ENCODE peak calls at places on chromosome 14, in eight cellular contexts. One of them, this sample, is unnamed.

GRCh38 chr14:24241829-24242443 is 487 bp downstream of the TINF2 start:
- DNase-seq in gastrocnemius medialis: peak; percentile 86
- DNase-seq in CD4-positive, alpha-beta T cell: peak; percentile 89
- DNase-seq in kidney: peak; percentile 98
- DNase-seq in neural crest cell: peak; percentile 88
- DNase-seq in A549: peak; percentile 97
- DNase-seq in endothelial cell: peak; percentile 92
- DNase-seq in lower lobe of right lung: peak; percentile 96
- DNase-seq in this sample: peak; percentile 96

GRCh38 chr14:26379951-26380350 is 217.9 kb downstream of the NOVA1 start:
- DNase-seq in gastrocnemius medialis: no peak
- DNase-seq in CD4-positive, alpha-beta T cell: no peak
- DNase-seq in kidney: no peak
- DNase-seq in neural crest cell: no peak
- DNase-seq in A549: no peak
- DNase-seq in endothelial cell: no peak
- DNase-seq in lower lobe of right lung: no peak
- DNase-seq in this sample: no peak

GRCh38 chr14:104035300-104035699 is 50.2 kb upstream of the ASPG start:
- DNase-seq in gastrocnemius medialis: no peak
- DNase-seq in CD4-positive, alpha-beta T cell: no peak
- DNase-seq in kidney: no peak
- DNase-seq in neural crest cell: no peak
- DNase-seq in A549: no peak
- DNase-seq in endothelial cell: no peak
- DNase-seq in lower lobe of right lung: no peak
- DNase-seq in this sample: no peak

GRCh38 chr14:52558688-52559087 is 6.1 kb downstream of the GPR137C start:
- DNase-seq in gastrocnemius medialis: no peak
- DNase-seq in CD4-positive, alpha-beta T cell: no peak
- DNase-seq in kidney: no peak
- DNase-seq in neural crest cell: no peak
- DNase-seq in A549: no peak
- DNase-seq in endothelial cell: no peak
- DNase-seq in lower lobe of right lung: no peak
- DNase-seq in this sample: no peak

GRCh38 chr14:33676135-33676566 is 274.7 kb downstream of the EGLN3 start:
- DNase-seq in gastrocnemius medialis: peak; percentile 9
- DNase-seq in CD4-positive, alpha-beta T cell: no peak
- DNase-seq in kidney: no peak
- DNase-seq in neural crest cell: peak; percentile 16
- DNase-seq in A549: peak; percentile 24
- DNase-seq in endothelial cell: peak; percentile 46
- DNase-seq in lower lobe of right lung: peak; percentile 49
- DNase-seq in this sample: peak; percentile 74

GRCh38 chr14:100012478-100012925 is 52.7 kb upstream of the EVL start:
- DNase-seq in gastrocnemius medialis: no peak
- DNase-seq in CD4-positive, alpha-beta T cell: no peak
- DNase-seq in kidney: no peak
- DNase-seq in neural crest cell: no peak
- DNase-seq in A549: no peak
- DNase-seq in endothelial cell: no peak
- DNase-seq in lower lobe of right lung: no peak
- DNase-seq in this sample: no peak

GRCh38 chr14:105141486-105142281 is 26.9 kb downstream of the JAG2 start:
- DNase-seq in gastrocnemius medialis: no peak
- DNase-seq in CD4-positive, alpha-beta T cell: no peak
- DNase-seq in kidney: peak; percentile 59
- DNase-seq in neural crest cell: no peak
- DNase-seq in A549: no peak
- DNase-seq in endothelial cell: no peak
- DNase-seq in lower lobe of right lung: no peak
- DNase-seq in this sample: no peak

GRCh38 chr14:64747327-64747726 is 43.1 kb downstream of the PLEKHG3 start:
- DNase-seq in gastrocnemius medialis: no peak
- DNase-seq in CD4-positive, alpha-beta T cell: no peak
- DNase-seq in kidney: no peak
- DNase-seq in neural crest cell: no peak
- DNase-seq in A549: no peak
- DNase-seq in endothelial cell: no peak
- DNase-seq in lower lobe of right lung: no peak
- DNase-seq in this sample: no peak

GRCh38 chr14:64757601-64758000 is 53.4 kb downstream of the PLEKHG3 start:
- DNase-seq in gastrocnemius medialis: no peak
- DNase-seq in CD4-positive, alpha-beta T cell: no peak
- DNase-seq in kidney: peak; percentile 46
- DNase-seq in neural crest cell: no peak
- DNase-seq in A549: no peak
- DNase-seq in endothelial cell: no peak
- DNase-seq in lower lobe of right lung: peak; percentile 7
- DNase-seq in this sample: no peak

GRCh38 chr14:33435911-33436310 is 497.2 kb downstream of the NPAS3 start:
- DNase-seq in gastrocnemius medialis: no peak
- DNase-seq in CD4-positive, alpha-beta T cell: no peak
- DNase-seq in kidney: no peak
- DNase-seq in neural crest cell: no peak
- DNase-seq in A549: no peak
- DNase-seq in endothelial cell: no peak
- DNase-seq in lower lobe of right lung: no peak
- DNase-seq in this sample: no peak

GRCh38 chr14:99351166-99352007 is 79.4 kb upstream of the BCL11B start:
- DNase-seq in gastrocnemius medialis: no peak
- DNase-seq in CD4-positive, alpha-beta T cell: no peak
- DNase-seq in kidney: no peak
- DNase-seq in neural crest cell: no peak
- DNase-seq in A549: no peak
- DNase-seq in endothelial cell: no peak
- DNase-seq in lower lobe of right lung: no peak
- DNase-seq in this sample: no peak

GRCh38 chr14:20683125-20683895 is 1.1 kb upstream of the RNASE4 start:
- DNase-seq in gastrocnemius medialis: peak; percentile 44
- DNase-seq in CD4-positive, alpha-beta T cell: peak; percentile 65
- DNase-seq in kidney: peak; percentile 83
- DNase-seq in neural crest cell: peak; percentile 76
- DNase-seq in A549: peak; percentile 72
- DNase-seq in endothelial cell: peak; percentile 80
- DNase-seq in lower lobe of right lung: peak; percentile 75
- DNase-seq in this sample: peak; percentile 95

GRCh38 chr14:51865953-51866747 is 5.7 kb downstream of the GNG2 start:
- DNase-seq in gastrocnemius medialis: no peak
- DNase-seq in CD4-positive, alpha-beta T cell: no peak
- DNase-seq in kidney: no peak
- DNase-seq in neural crest cell: no peak
- DNase-seq in A549: no peak
- DNase-seq in endothelial cell: no peak
- DNase-seq in lower lobe of right lung: no peak
- DNase-seq in this sample: no peak

GRCh38 chr14:51368721-51369163 is 128.7 kb downstream of the TMX1 start:
- DNase-seq in gastrocnemius medialis: no peak
- DNase-seq in CD4-positive, alpha-beta T cell: no peak
- DNase-seq in kidney: no peak
- DNase-seq in neural crest cell: no peak
- DNase-seq in A549: no peak
- DNase-seq in endothelial cell: no peak
- DNase-seq in lower lobe of right lung: no peak
- DNase-seq in this sample: no peak

GRCh38 chr14:96631030-96631429 is 128.8 kb downstream of the PAPOLA start:
- DNase-seq in gastrocnemius medialis: no peak
- DNase-seq in CD4-positive, alpha-beta T cell: no peak
- DNase-seq in kidney: no peak
- DNase-seq in neural crest cell: no peak
- DNase-seq in A549: no peak
- DNase-seq in endothelial cell: no peak
- DNase-seq in lower lobe of right lung: no peak
- DNase-seq in this sample: no peak

GRCh38 chr14:54564071-54564798 is 2.7 kb upstream of the SAMD4A start:
- DNase-seq in gastrocnemius medialis: no peak
- DNase-seq in CD4-positive, alpha-beta T cell: no peak
- DNase-seq in kidney: no peak
- DNase-seq in neural crest cell: no peak
- DNase-seq in A549: peak; percentile 24
- DNase-seq in endothelial cell: no peak
- DNase-seq in lower lobe of right lung: no peak
- DNase-seq in this sample: peak; percentile 67

GRCh38 chr14:75081835-75082234 is 12.4 kb downstream of the ZC2HC1C start:
- DNase-seq in gastrocnemius medialis: no peak
- DNase-seq in CD4-positive, alpha-beta T cell: no peak
- DNase-seq in kidney: no peak
- DNase-seq in neural crest cell: no peak
- DNase-seq in A549: no peak
- DNase-seq in endothelial cell: no peak
- DNase-seq in lower lobe of right lung: no peak
- DNase-seq in this sample: no peak

GRCh38 chr14:75088566-75089373 is 19.3 kb downstream of the ZC2HC1C start:
- DNase-seq in gastrocnemius medialis: peak; percentile 9
- DNase-seq in CD4-positive, alpha-beta T cell: no peak
- DNase-seq in kidney: no peak
- DNase-seq in neural crest cell: peak; percentile 61
- DNase-seq in A549: peak; percentile 43
- DNase-seq in endothelial cell: peak; percentile 62
- DNase-seq in lower lobe of right lung: no peak
- DNase-seq in this sample: peak; percentile 82

GRCh38 chr14:75083271-75083670 is 13.8 kb downstream of the ZC2HC1C start:
- DNase-seq in gastrocnemius medialis: no peak
- DNase-seq in CD4-positive, alpha-beta T cell: no peak
- DNase-seq in kidney: no peak
- DNase-seq in neural crest cell: no peak
- DNase-seq in A549: no peak
- DNase-seq in endothelial cell: no peak
- DNase-seq in lower lobe of right lung: no peak
- DNase-seq in this sample: no peak

GRCh38 chr14:75088153-75088552 is 18.7 kb downstream of the ZC2HC1C start:
- DNase-seq in gastrocnemius medialis: no peak
- DNase-seq in CD4-positive, alpha-beta T cell: no peak
- DNase-seq in kidney: no peak
- DNase-seq in neural crest cell: no peak
- DNase-seq in A549: no peak
- DNase-seq in endothelial cell: no peak
- DNase-seq in lower lobe of right lung: no peak
- DNase-seq in this sample: no peak

GRCh38 chr14:75084513-75084912 is 15.1 kb downstream of the ZC2HC1C start:
- DNase-seq in gastrocnemius medialis: no peak
- DNase-seq in CD4-positive, alpha-beta T cell: no peak
- DNase-seq in kidney: no peak
- DNase-seq in neural crest cell: no peak
- DNase-seq in A549: no peak
- DNase-seq in endothelial cell: no peak
- DNase-seq in lower lobe of right lung: no peak
- DNase-seq in this sample: peak; percentile 29
- TF ChIP-seq CTCF in gastrocnemius medialis: peak; percentile 19
- TF ChIP-seq CTCF in CD4-positive, alpha-beta T cell: no peak
- TF ChIP-seq CTCF in kidney: peak; percentile 33
- TF ChIP-seq CTCF in neural crest cell: no peak
- TF ChIP-seq CTCF in A549: peak; percentile 33
- TF ChIP-seq CTCF in endothelial cell: no peak
- TF ChIP-seq CTCF in lower lobe of right lung: peak; percentile 17
- TF ChIP-seq CTCF in this sample: peak; percentile 43

DNA sequence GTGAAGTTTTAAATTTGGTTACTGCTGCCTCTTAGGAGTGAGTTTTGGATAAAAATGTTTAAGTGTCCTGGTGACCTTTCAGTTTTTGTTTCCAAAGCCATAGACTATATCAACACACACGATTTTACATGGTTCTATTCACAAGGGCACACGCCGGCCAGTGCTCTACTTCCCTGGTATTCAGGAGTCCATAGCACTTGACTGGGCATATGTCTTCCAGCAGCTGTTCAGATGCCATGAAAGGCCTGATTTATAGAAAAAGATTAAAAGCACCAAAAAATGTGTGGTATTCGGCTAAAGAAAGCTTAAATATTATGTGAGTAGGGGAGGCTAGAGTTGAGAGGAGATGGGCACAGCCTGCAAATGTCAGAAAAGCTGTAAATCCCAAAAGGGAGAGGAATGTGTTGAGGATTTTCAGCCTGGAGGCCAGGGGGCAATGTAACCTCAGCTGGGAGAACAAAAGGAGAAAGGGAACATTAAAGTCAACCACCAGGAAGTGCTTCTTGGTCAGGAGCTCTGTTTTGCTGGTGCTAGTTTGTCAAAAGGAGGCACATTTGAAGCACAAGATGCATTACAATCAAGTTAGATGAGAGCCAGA is 478.4 kb downstream of the RAD51B start:
- DNase-seq in gastrocnemius medialis: no peak
- DNase-seq in CD4-positive, alpha-beta T cell: no peak
- DNase-seq in kidney: no peak
- DNase-seq in neural crest cell: no peak
- DNase-seq in A549: no peak
- DNase-seq in endothelial cell: no peak
- DNase-seq in lower lobe of right lung: no peak
- DNase-seq in this sample: peak; percentile 31
- TF ChIP-seq CTCF in gastrocnemius medialis: no peak
- TF ChIP-seq CTCF in CD4-positive, alpha-beta T cell: no peak
- TF ChIP-seq CTCF in kidney: peak; percentile 19
- TF ChIP-seq CTCF in neural crest cell: no peak
- TF ChIP-seq CTCF in A549: peak; percentile 12
- TF ChIP-seq CTCF in endothelial cell: no peak
- TF ChIP-seq CTCF in lower lobe of right lung: peak; percentile 31
- TF ChIP-seq CTCF in this sample: peak; percentile 40

DNA sequence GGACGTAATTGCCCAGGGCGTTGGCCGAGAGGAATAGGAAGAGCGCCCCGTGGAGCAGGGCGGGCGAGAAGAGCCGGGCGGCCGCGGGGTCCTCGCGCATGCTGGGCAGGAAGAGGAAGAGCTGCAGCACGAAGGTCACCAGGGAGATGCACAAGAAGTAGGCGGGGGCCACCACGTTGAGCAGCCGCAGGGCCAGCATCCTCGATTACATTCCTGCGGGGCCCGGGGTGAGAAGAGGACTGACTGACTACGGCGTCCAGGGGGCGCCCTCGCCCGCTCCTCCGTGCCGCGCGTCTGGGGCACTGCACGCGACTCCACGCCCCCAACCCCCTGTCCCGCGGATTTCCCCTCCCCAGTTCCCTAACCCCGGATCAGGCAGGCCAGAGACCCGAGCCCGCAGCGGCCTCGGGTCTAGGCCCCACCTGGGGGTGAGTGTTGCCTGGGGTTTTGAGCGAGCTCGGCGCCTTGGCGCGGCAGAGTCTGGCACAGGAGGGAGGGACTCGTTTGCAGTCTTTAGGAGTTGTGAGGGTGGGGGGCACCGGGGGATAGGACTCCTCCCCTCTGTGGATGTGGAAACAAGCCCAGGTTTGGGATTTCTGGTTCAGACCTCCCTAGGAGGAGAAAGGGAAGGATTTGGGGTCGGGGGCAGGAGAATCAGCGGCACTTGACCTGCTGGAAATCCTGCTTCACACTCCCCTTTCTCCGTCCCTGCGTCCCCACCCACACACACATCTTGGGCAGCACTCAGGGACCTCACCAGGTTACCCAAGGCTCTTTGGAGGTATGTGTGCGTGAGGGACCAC is 1.9 kb downstream of the ZDHHC22 start:
- DNase-seq in gastrocnemius medialis: no peak
- DNase-seq in CD4-positive, alpha-beta T cell: no peak
- DNase-seq in kidney: peak; percentile 78
- DNase-seq in neural crest cell: peak; percentile 64
- DNase-seq in A549: peak; percentile 89
- DNase-seq in endothelial cell: peak; percentile 84
- DNase-seq in lower lobe of right lung: no peak
- DNase-seq in this sample: peak; percentile 72
- TF ChIP-seq CTCF in gastrocnemius medialis: peak; percentile 37
- TF ChIP-seq CTCF in CD4-positive, alpha-beta T cell: peak; percentile 20
- TF ChIP-seq CTCF in kidney: no peak
- TF ChIP-seq CTCF in neural crest cell: peak; percentile 78
- TF ChIP-seq CTCF in A549: peak; percentile 70
- TF ChIP-seq CTCF in endothelial cell: peak; percentile 77
- TF ChIP-seq CTCF in lower lobe of right lung: peak; percentile 30
- TF ChIP-seq CTCF in this sample: peak; percentile 80

GRCh38 chr14:84483072-84483410 is 1046.9 kb upstream of the FLRT2 start:
- DNase-seq in gastrocnemius medialis: no peak
- DNase-seq in CD4-positive, alpha-beta T cell: no peak
- DNase-seq in kidney: no peak
- DNase-seq in neural crest cell: no peak
- DNase-seq in A549: no peak
- DNase-seq in endothelial cell: no peak
- DNase-seq in lower lobe of right lung: no peak
- DNase-seq in this sample: no peak
- TF ChIP-seq CTCF in gastrocnemius medialis: no peak
- TF ChIP-seq CTCF in CD4-positive, alpha-beta T cell: no peak
- TF ChIP-seq CTCF in kidney: no peak
- TF ChIP-seq CTCF in neural crest cell: no peak
- TF ChIP-seq CTCF in A549: no peak
- TF ChIP-seq CTCF in endothelial cell: no peak
- TF ChIP-seq CTCF in lower lobe of right lung: no peak
- TF ChIP-seq CTCF in this sample: no peak